ENCODE peak calls at places on chromosomes 5 and 9, in nine cellular contexts. One of them, this sample, is unnamed.

GRCh38 chr5:80754900-80755299 is 100.1 kb upstream of the DHFR start:
- DNase-seq in GM23338: no peak
- DNase-seq in brain microvascular endothelial cell: peak
- DNase-seq in trophoblast cell: no peak
- DNase-seq in aorta: no peak
- DNase-seq in fibroblast of pulmonary artery: no peak
- DNase-seq in mesenchymal stem cell: peak
- DNase-seq in cardiac muscle cell: no peak
- DNase-seq in mucosa of descending colon: peak
- DNase-seq in this sample: no peak

GRCh38 chr5:115377468-115378217 is 81.2 kb upstream of the CCDC112 start:
- DNase-seq in mesenchymal stem cell: peak
- DNase-seq in mucosa of descending colon: no peak
- DNase-seq in GM23338: no peak
- DNase-seq in trophoblast cell: peak
- DNase-seq in cardiac muscle cell: peak
- DNase-seq in aorta: no peak
- DNase-seq in fibroblast of pulmonary artery: peak
- DNase-seq in brain microvascular endothelial cell: peak
- DNase-seq in this sample: peak

GRCh38 chr9:130866474-130866965 is 30.1 kb downstream of the QRFP start:
- DNase-seq in cardiac muscle cell: peak
- DNase-seq in brain microvascular endothelial cell: peak
- DNase-seq in GM23338: peak
- DNase-seq in fibroblast of pulmonary artery: peak
- DNase-seq in trophoblast cell: peak
- DNase-seq in mesenchymal stem cell: peak
- DNase-seq in aorta: peak
- DNase-seq in mucosa of descending colon: peak
- DNase-seq in this sample: peak

GRCh38 chr5:138662599-138662998 is 87.4 kb upstream of the HSPA9 start:
- DNase-seq in aorta: no peak
- DNase-seq in cardiac muscle cell: no peak
- DNase-seq in trophoblast cell: peak
- DNase-seq in GM23338: no peak
- DNase-seq in mucosa of descending colon: no peak
- DNase-seq in brain microvascular endothelial cell: no peak
- DNase-seq in fibroblast of pulmonary artery: no peak
- DNase-seq in mesenchymal stem cell: no peak
- DNase-seq in this sample: no peak

GRCh38 chr5:96968074-96968473 is 32.2 kb downstream of the LNPEP start:
- DNase-seq in mucosa of descending colon: no peak
- DNase-seq in trophoblast cell: peak
- DNase-seq in cardiac muscle cell: peak
- DNase-seq in mesenchymal stem cell: peak
- DNase-seq in brain microvascular endothelial cell: peak
- DNase-seq in GM23338: no peak
- DNase-seq in aorta: no peak
- DNase-seq in fibroblast of pulmonary artery: peak
- DNase-seq in this sample: peak

GRCh38 chr9:1231998-1232919 is 182.1 kb downstream of the DMRT2 start:
- DNase-seq in GM23338: no peak
- DNase-seq in cardiac muscle cell: peak
- DNase-seq in fibroblast of pulmonary artery: peak
- DNase-seq in mesenchymal stem cell: no peak
- DNase-seq in mucosa of descending colon: peak
- DNase-seq in trophoblast cell: peak
- DNase-seq in aorta: peak
- DNase-seq in brain microvascular endothelial cell: peak
- DNase-seq in this sample: peak

GRCh38 chr5:136192526-136193395 is at the start of gene SMIM32:
- DNase-seq in mesenchymal stem cell: peak
- DNase-seq in GM23338: peak
- DNase-seq in mucosa of descending colon: peak
- DNase-seq in brain microvascular endothelial cell: no peak
- DNase-seq in cardiac muscle cell: peak
- DNase-seq in fibroblast of pulmonary artery: peak
- DNase-seq in aorta: no peak
- DNase-seq in trophoblast cell: peak
- DNase-seq in this sample: no peak

GRCh38 chr9:83544002-83544698 is 5.9 kb upstream of the FRMD3 start:
- DNase-seq in GM23338: peak
- DNase-seq in mesenchymal stem cell: peak
- DNase-seq in brain microvascular endothelial cell: peak
- DNase-seq in fibroblast of pulmonary artery: peak
- DNase-seq in cardiac muscle cell: peak
- DNase-seq in aorta: no peak
- DNase-seq in mucosa of descending colon: peak
- DNase-seq in trophoblast cell: peak
- DNase-seq in this sample: peak

GRCh38 chr5:168654225-168654624 is 75.1 kb upstream of the PANK3 start:
- DNase-seq in GM23338: no peak
- DNase-seq in mucosa of descending colon: no peak
- DNase-seq in fibroblast of pulmonary artery: peak
- DNase-seq in mesenchymal stem cell: no peak
- DNase-seq in cardiac muscle cell: peak
- DNase-seq in aorta: peak
- DNase-seq in brain microvascular endothelial cell: no peak
- DNase-seq in trophoblast cell: no peak
- DNase-seq in this sample: no peak

GRCh38 chr5:8114597-8115266 is 245.8 kb downstream of the MTRR start:
- DNase-seq in mucosa of descending colon: peak
- DNase-seq in cardiac muscle cell: no peak
- DNase-seq in fibroblast of pulmonary artery: no peak
- DNase-seq in brain microvascular endothelial cell: no peak
- DNase-seq in trophoblast cell: no peak
- DNase-seq in mesenchymal stem cell: no peak
- DNase-seq in aorta: no peak
- DNase-seq in GM23338: peak
- DNase-seq in this sample: no peak

GRCh38 chr5:73892806-73893205 is 266.8 kb downstream of the ARHGEF28 start:
- DNase-seq in cardiac muscle cell: peak
- DNase-seq in GM23338: no peak
- DNase-seq in trophoblast cell: no peak
- DNase-seq in aorta: no peak
- DNase-seq in brain microvascular endothelial cell: peak
- DNase-seq in fibroblast of pulmonary artery: peak
- DNase-seq in mesenchymal stem cell: peak
- DNase-seq in mucosa of descending colon: no peak
- DNase-seq in this sample: peak

GRCh38 chr5:9196403-9197224 is 349.3 kb downstream of the SEMA5A start:
- DNase-seq in fibroblast of pulmonary artery: peak
- DNase-seq in mesenchymal stem cell: peak
- DNase-seq in aorta: no peak
- DNase-seq in mucosa of descending colon: no peak
- DNase-seq in brain microvascular endothelial cell: peak
- DNase-seq in trophoblast cell: no peak
- DNase-seq in GM23338: no peak
- DNase-seq in cardiac muscle cell: peak
- DNase-seq in this sample: no peak

GRCh38 chr5:142952236-142952635 is 182.1 kb downstream of the ARHGAP26 start:
- DNase-seq in mucosa of descending colon: no peak
- DNase-seq in mesenchymal stem cell: no peak
- DNase-seq in brain microvascular endothelial cell: no peak
- DNase-seq in aorta: no peak
- DNase-seq in trophoblast cell: no peak
- DNase-seq in fibroblast of pulmonary artery: no peak
- DNase-seq in cardiac muscle cell: no peak
- DNase-seq in GM23338: no peak
- DNase-seq in this sample: no peak

GRCh38 chr5:5421149-5421960 is 1.1 kb upstream of the ICE1 start:
- DNase-seq in fibroblast of pulmonary artery: peak
- DNase-seq in trophoblast cell: peak
- DNase-seq in brain microvascular endothelial cell: peak
- DNase-seq in aorta: no peak
- DNase-seq in GM23338: peak
- DNase-seq in mesenchymal stem cell: no peak
- DNase-seq in cardiac muscle cell: peak
- DNase-seq in mucosa of descending colon: peak
- DNase-seq in this sample: no peak

GRCh38 chr5:5420251-5420650 is 2.2 kb upstream of the ICE1 start:
- DNase-seq in trophoblast cell: peak
- DNase-seq in aorta: no peak
- DNase-seq in GM23338: no peak
- DNase-seq in fibroblast of pulmonary artery: no peak
- DNase-seq in brain microvascular endothelial cell: no peak
- DNase-seq in mesenchymal stem cell: no peak
- DNase-seq in mucosa of descending colon: no peak
- DNase-seq in cardiac muscle cell: no peak
- DNase-seq in this sample: no peak

GRCh38 chr5:5421961-5422818 is at the start of gene ICE1:
- DNase-seq in trophoblast cell: peak
- DNase-seq in GM23338: peak
- DNase-seq in brain microvascular endothelial cell: peak
- DNase-seq in mesenchymal stem cell: peak
- DNase-seq in aorta: peak
- DNase-seq in fibroblast of pulmonary artery: peak
- DNase-seq in cardiac muscle cell: peak
- DNase-seq in mucosa of descending colon: peak
- DNase-seq in this sample: peak

GRCh38 chr5:5422819-5423515 is 490 bp downstream of the ICE1 start:
- DNase-seq in GM23338: peak
- DNase-seq in fibroblast of pulmonary artery: no peak
- DNase-seq in cardiac muscle cell: no peak
- DNase-seq in trophoblast cell: peak
- DNase-seq in brain microvascular endothelial cell: no peak
- DNase-seq in mucosa of descending colon: peak
- DNase-seq in aorta: no peak
- DNase-seq in mesenchymal stem cell: peak
- DNase-seq in this sample: no peak

DNA sequence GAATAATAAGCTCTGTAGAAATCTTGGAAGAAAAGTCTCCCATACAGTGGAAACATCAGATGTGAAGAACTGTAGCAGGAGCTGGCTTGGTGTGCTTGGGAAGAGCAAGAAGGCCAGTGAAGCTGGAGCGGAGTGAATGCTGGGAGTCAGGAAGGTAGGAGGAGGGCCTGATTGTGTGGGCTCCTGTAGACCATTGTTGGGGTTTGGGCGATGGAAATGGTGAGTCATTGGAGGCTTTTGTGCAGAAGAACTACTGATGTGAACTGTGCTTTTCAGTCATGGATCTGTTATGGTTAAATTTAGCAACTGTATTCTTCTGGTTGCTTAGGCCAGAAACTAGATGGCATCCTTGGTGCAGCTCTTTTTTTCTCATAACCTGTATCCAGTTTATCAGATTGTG is 2.3 kb downstream of the ICE1 start:
- DNase-seq in GM23338: no peak
- DNase-seq in trophoblast cell: no peak
- DNase-seq in brain microvascular endothelial cell: no peak
- DNase-seq in mucosa of descending colon: no peak
- DNase-seq in cardiac muscle cell: no peak
- DNase-seq in aorta: no peak
- DNase-seq in fibroblast of pulmonary artery: peak
- DNase-seq in mesenchymal stem cell: no peak
- DNase-seq in this sample: no peak
- H3K4me3 ChIP-seq in GM23338: peak
- H3K4me3 ChIP-seq in trophoblast cell: no peak
- H3K4me3 ChIP-seq in brain microvascular endothelial cell: no peak
- H3K4me3 ChIP-seq in mucosa of descending colon: no peak
- H3K4me3 ChIP-seq in cardiac muscle cell: no peak
- H3K4me3 ChIP-seq in aorta: no peak
- H3K4me3 ChIP-seq in fibroblast of pulmonary artery: peak
- H3K4me3 ChIP-seq in mesenchymal stem cell: no peak
- H3K4me3 ChIP-seq in this sample: no peak

DNA sequence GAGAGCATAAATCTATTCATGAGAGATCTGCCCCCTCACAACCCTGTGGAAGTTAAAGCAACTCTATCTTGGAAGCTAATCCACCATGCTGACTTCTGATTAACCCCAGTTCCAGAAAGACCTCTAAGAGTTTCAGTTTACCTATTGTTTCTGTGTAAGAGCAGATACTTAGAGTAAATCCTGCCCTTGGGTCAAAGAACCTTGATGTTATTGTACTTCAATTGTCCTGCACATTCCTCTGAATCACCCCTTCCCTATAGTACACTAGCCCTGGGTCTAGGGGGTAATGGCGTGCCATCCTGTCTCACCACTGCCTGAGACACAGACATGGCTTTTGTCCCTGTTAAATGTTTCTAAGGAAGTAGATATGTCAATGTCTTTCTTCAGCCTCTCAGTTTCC is 138.6 kb downstream of the CAAP1 start:
- DNase-seq in aorta: no peak
- DNase-seq in GM23338: no peak
- DNase-seq in mucosa of descending colon: no peak
- DNase-seq in mesenchymal stem cell: no peak
- DNase-seq in fibroblast of pulmonary artery: no peak
- DNase-seq in trophoblast cell: no peak
- DNase-seq in cardiac muscle cell: no peak
- DNase-seq in brain microvascular endothelial cell: no peak
- DNase-seq in this sample: no peak
- H3K4me3 ChIP-seq in aorta: no peak
- H3K4me3 ChIP-seq in GM23338: no peak
- H3K4me3 ChIP-seq in mucosa of descending colon: no peak
- H3K4me3 ChIP-seq in mesenchymal stem cell: no peak
- H3K4me3 ChIP-seq in fibroblast of pulmonary artery: no peak
- H3K4me3 ChIP-seq in trophoblast cell: no peak
- H3K4me3 ChIP-seq in cardiac muscle cell: no peak
- H3K4me3 ChIP-seq in brain microvascular endothelial cell: no peak
- H3K4me3 ChIP-seq in this sample: no peak

DNA sequence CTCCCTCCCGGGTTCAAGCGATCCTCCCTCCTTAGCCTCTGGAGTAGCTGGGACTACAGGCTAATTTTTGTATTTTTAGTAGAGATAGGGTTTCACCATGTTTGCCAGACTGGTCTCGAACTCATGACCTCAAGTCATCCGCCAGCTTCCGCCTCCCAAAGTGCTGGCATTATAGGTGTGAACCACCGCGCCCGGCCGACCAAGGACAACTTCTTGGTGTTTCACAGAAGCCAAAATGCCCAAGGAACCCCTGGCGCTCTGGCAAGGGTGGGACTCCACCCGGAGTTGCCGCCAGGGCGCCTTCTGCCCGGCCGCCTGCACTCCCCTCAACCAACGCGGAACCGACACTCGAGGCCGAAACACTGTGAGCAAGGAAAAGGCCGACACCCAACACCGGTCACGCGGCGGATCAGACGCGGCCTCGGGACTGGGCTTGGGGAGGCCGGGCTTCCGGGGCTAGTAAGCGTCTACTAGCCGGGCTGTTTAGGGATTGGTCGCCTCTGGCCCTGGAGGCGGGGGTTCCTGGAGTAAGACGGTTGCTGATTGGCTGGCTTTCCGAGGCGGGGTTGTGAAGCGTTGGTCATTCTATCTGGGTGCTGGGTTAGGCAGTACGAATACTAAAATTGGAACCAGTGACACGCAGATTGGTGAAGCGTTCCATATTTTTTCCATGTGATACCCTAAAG is 7.7 kb upstream of the CFAP157 start:
- DNase-seq in brain microvascular endothelial cell: peak
- DNase-seq in mesenchymal stem cell: peak
- DNase-seq in mucosa of descending colon: peak
- DNase-seq in cardiac muscle cell: peak
- DNase-seq in aorta: peak
- DNase-seq in trophoblast cell: peak
- DNase-seq in fibroblast of pulmonary artery: peak
- DNase-seq in GM23338: peak
- DNase-seq in this sample: peak
- H3K4me3 ChIP-seq in brain microvascular endothelial cell: peak
- H3K4me3 ChIP-seq in mesenchymal stem cell: no peak
- H3K4me3 ChIP-seq in mucosa of descending colon: no peak
- H3K4me3 ChIP-seq in cardiac muscle cell: peak
- H3K4me3 ChIP-seq in aorta: no peak
- H3K4me3 ChIP-seq in trophoblast cell: peak
- H3K4me3 ChIP-seq in fibroblast of pulmonary artery: peak
- H3K4me3 ChIP-seq in GM23338: peak
- H3K4me3 ChIP-seq in this sample: peak

GRCh38 chr9:135371535-135371934 is 108.0 kb upstream of the PPP1R26 start:
- DNase-seq in mucosa of descending colon: no peak
- DNase-seq in GM23338: no peak
- DNase-seq in mesenchymal stem cell: no peak
- DNase-seq in brain microvascular endothelial cell: no peak
- DNase-seq in trophoblast cell: no peak
- DNase-seq in cardiac muscle cell: no peak
- DNase-seq in fibroblast of pulmonary artery: no peak
- DNase-seq in aorta: no peak
- DNase-seq in this sample: no peak
- H3K4me3 ChIP-seq in mucosa of descending colon: no peak
- H3K4me3 ChIP-seq in GM23338: no peak
- H3K4me3 ChIP-seq in mesenchymal stem cell: no peak
- H3K4me3 ChIP-seq in brain microvascular endothelial cell: no peak
- H3K4me3 ChIP-seq in trophoblast cell: no peak
- H3K4me3 ChIP-seq in cardiac muscle cell: no peak
- H3K4me3 ChIP-seq in fibroblast of pulmonary artery: no peak
- H3K4me3 ChIP-seq in aorta: no peak
- H3K4me3 ChIP-seq in this sample: no peak